ENCODE peak calls at places on chromosome 22, in ten cellular contexts. D, I, Y, S, L, R, Q, C, W and F are unnamed samples.

GRCh38 chr22:17266261-17266971 is 47.2 kb upstream of the ADA2 start:
- DNase-seq in Q (no peak), C (no peak), I (no peak), L (no peak), R (peak; percentile 42), D (peak; percentile 57), S (no peak), Y (no peak), W (no peak), F (peak; percentile 85)

GRCh38 chr22:50207383-50208031 is 6.7 kb downstream of the SELENOO start:
- DNase-seq in Q (peak; percentile 62), C (no peak), L (no peak), R (no peak), I (no peak), W (peak; percentile 67), Y (no peak), D (no peak), S (no peak), F (no peak)

GRCh38 chr22:33073989-33074391 is 15.8 kb upstream of the SYN3 start:
- DNase-seq in R (no peak), D (no peak), S (no peak), L (no peak), I (no peak), Q (no peak), Y (peak; percentile 20), C (no peak), W (no peak), F (no peak)

GRCh38 chr22:29944339-29944738 is 61.4 kb downstream of the MTMR3 start:
- DNase-seq in R (no peak), S (no peak), W (no peak), Y (no peak), Q (no peak), D (no peak), L (no peak), C (no peak), I (no peak), F (no peak)

GRCh38 chr22:48870436-48870835 is 957.2 kb downstream of the BRD1 start:
- DNase-seq in I (no peak), Q (no peak), Y (no peak), D (no peak), S (no peak), W (no peak), R (no peak), L (no peak), C (no peak), F (no peak)

GRCh38 chr22:25929479-25929878 is 187.5 kb downstream of the MYO18B start:
- DNase-seq in Q (no peak), I (no peak), D (no peak), C (no peak), S (no peak), L (no peak), R (no peak), Y (no peak), W (no peak), F (no peak)

GRCh38 chr22:47040486-47041145 is 278.2 kb downstream of the TBC1D22A start:
- DNase-seq in C (no peak), W (no peak), I (no peak), Y (no peak), S (no peak), Q (peak; percentile 36), D (no peak), L (no peak), R (no peak), F (no peak)

GRCh38 chr22:46224771-46225290 is 25.3 kb downstream of the CDPF1 start:
- DNase-seq in D (no peak), W (no peak), R (no peak), Y (no peak), C (no peak), S (no peak), Q (no peak), L (no peak), I (no peak), F (no peak)

GRCh38 chr22:19063581-19064353 is 58.4 kb downstream of the DGCR2 start:
- DNase-seq in S (no peak), Y (no peak), C (no peak), R (no peak), L (no peak), W (no peak), D (no peak), I (no peak), Q (no peak), F (peak; percentile 15)

GRCh38 chr22:41367680-41368542 is 13.8 kb upstream of the TEF start:
- DNase-seq in C (peak; percentile 69), D (no peak), W (no peak), Y (no peak), L (peak; percentile 34), R (no peak), S (no peak), Q (peak; percentile 85), I (no peak), F (no peak)

GRCh38 chr22:49630448-49630946 is 197.2 kb downstream of the BRD1 start:
- DNase-seq in L (no peak), I (no peak), Q (no peak), Y (no peak), D (no peak), W (no peak), S (no peak), R (no peak), C (no peak), F (no peak)

GRCh38 chr22:32849501-32849900 is 48.0 kb downstream of the TIMP3 start:
- DNase-seq in Q (no peak), C (no peak), S (no peak), Y (no peak), R (no peak), W (no peak), D (no peak), I (no peak), L (no peak), F (no peak)

GRCh38 chr22:33894515-33894914 is 25.8 kb downstream of the LARGE1 start:
- DNase-seq in W (no peak), Q (no peak), Y (no peak), C (no peak), S (no peak), D (no peak), R (no peak), L (no peak), I (no peak), F (no peak)